ENCODE peak calls at places on chromosomes 12 and 14, in eight cellular contexts. One of them, this sample, is unnamed.

GRCh38 chr12:40692617-40693502 is 621 bp downstream of the CNTN1 start:
- DNase-seq in tibial nerve: peak
- DNase-seq in SK-N-SH: peak
- DNase-seq in HepG2: no peak
- DNase-seq in transverse colon: no peak
- DNase-seq in upper lobe of left lung: peak
- DNase-seq in A549: peak
- DNase-seq in esophagus muscularis mucosa: no peak
- DNase-seq in this sample: peak

GRCh38 chr12:19771858-19772257 is 332.6 kb downstream of the AEBP2 start:
- DNase-seq in tibial nerve: no peak
- DNase-seq in upper lobe of left lung: no peak
- DNase-seq in esophagus muscularis mucosa: no peak
- DNase-seq in SK-N-SH: no peak
- DNase-seq in HepG2: no peak
- DNase-seq in transverse colon: no peak
- DNase-seq in A549: no peak
- DNase-seq in this sample: no peak

GRCh38 chr12:120574106-120574505 is 7.1 kb downstream of the POP5 start:
- DNase-seq in SK-N-SH: no peak
- DNase-seq in esophagus muscularis mucosa: no peak
- DNase-seq in upper lobe of left lung: no peak
- DNase-seq in HepG2: no peak
- DNase-seq in A549: no peak
- DNase-seq in transverse colon: no peak
- DNase-seq in tibial nerve: no peak
- DNase-seq in this sample: no peak

GRCh38 chr12:7067096-7067495 is 6.6 kb downstream of the C1S start:
- DNase-seq in transverse colon: no peak
- DNase-seq in tibial nerve: no peak
- DNase-seq in esophagus muscularis mucosa: no peak
- DNase-seq in HepG2: no peak
- DNase-seq in upper lobe of left lung: no peak
- DNase-seq in SK-N-SH: no peak
- DNase-seq in A549: no peak
- DNase-seq in this sample: no peak

GRCh38 chr14:68785817-68786490 is 6.9 kb downstream of the ZFP36L1 start:
- DNase-seq in A549: peak
- DNase-seq in esophagus muscularis mucosa: peak
- DNase-seq in SK-N-SH: no peak
- DNase-seq in upper lobe of left lung: no peak
- DNase-seq in transverse colon: peak
- DNase-seq in tibial nerve: no peak
- DNase-seq in HepG2: no peak
- DNase-seq in this sample: peak

GRCh38 chr14:55913324-55914035 is 204.7 kb upstream of the PELI2 start:
- DNase-seq in tibial nerve: peak
- DNase-seq in transverse colon: no peak
- DNase-seq in HepG2: no peak
- DNase-seq in SK-N-SH: no peak
- DNase-seq in A549: no peak
- DNase-seq in upper lobe of left lung: no peak
- DNase-seq in esophagus muscularis mucosa: no peak
- DNase-seq in this sample: no peak

GRCh38 chr14:32252030-32252670 is 49.1 kb upstream of the RNU6-8 start:
- DNase-seq in upper lobe of left lung: no peak
- DNase-seq in HepG2: peak
- DNase-seq in esophagus muscularis mucosa: peak
- DNase-seq in A549: peak
- DNase-seq in tibial nerve: peak
- DNase-seq in SK-N-SH: peak
- DNase-seq in transverse colon: peak
- DNase-seq in this sample: peak

GRCh38 chr12:104721944-104722343 is 236.1 kb downstream of the SLC41A2 start:
- DNase-seq in upper lobe of left lung: no peak
- DNase-seq in A549: no peak
- DNase-seq in SK-N-SH: no peak
- DNase-seq in tibial nerve: no peak
- DNase-seq in esophagus muscularis mucosa: no peak
- DNase-seq in HepG2: no peak
- DNase-seq in transverse colon: no peak
- DNase-seq in this sample: no peak

GRCh38 chr14:105918496-105919262 is 392.3 kb downstream of the TMEM121 start:
- DNase-seq in A549: no peak
- DNase-seq in HepG2: no peak
- DNase-seq in tibial nerve: no peak
- DNase-seq in SK-N-SH: no peak
- DNase-seq in upper lobe of left lung: no peak
- DNase-seq in esophagus muscularis mucosa: no peak
- DNase-seq in transverse colon: no peak
- DNase-seq in this sample: no peak

GRCh38 chr14:55814873-55815272 is 234.9 kb downstream of the KTN1 start:
- DNase-seq in tibial nerve: no peak
- DNase-seq in transverse colon: no peak
- DNase-seq in HepG2: no peak
- DNase-seq in SK-N-SH: no peak
- DNase-seq in esophagus muscularis mucosa: no peak
- DNase-seq in A549: no peak
- DNase-seq in upper lobe of left lung: no peak
- DNase-seq in this sample: no peak

GRCh38 chr12:57087689-57088441 is 1.0 kb upstream of the NAB2 start:
- DNase-seq in transverse colon: peak
- DNase-seq in SK-N-SH: peak
- DNase-seq in HepG2: peak
- DNase-seq in esophagus muscularis mucosa: peak
- DNase-seq in A549: peak
- DNase-seq in tibial nerve: peak
- DNase-seq in upper lobe of left lung: peak
- DNase-seq in this sample: peak

GRCh38 chr12:46073321-46073720 is 82.9 kb upstream of the SCAF11 start:
- DNase-seq in transverse colon: no peak
- DNase-seq in SK-N-SH: no peak
- DNase-seq in HepG2: no peak
- DNase-seq in tibial nerve: no peak
- DNase-seq in upper lobe of left lung: no peak
- DNase-seq in A549: no peak
- DNase-seq in esophagus muscularis mucosa: no peak
- DNase-seq in this sample: no peak

GRCh38 chr14:72545411-72546311 is 348.2 kb downstream of the DPF3 start:
- DNase-seq in HepG2: no peak
- DNase-seq in transverse colon: no peak
- DNase-seq in tibial nerve: no peak
- DNase-seq in SK-N-SH: no peak
- DNase-seq in esophagus muscularis mucosa: no peak
- DNase-seq in upper lobe of left lung: no peak
- DNase-seq in A549: no peak
- DNase-seq in this sample: no peak

GRCh38 chr12:102769323-102769916 is 147.6 kb downstream of the PAH start:
- DNase-seq in SK-N-SH: peak
- DNase-seq in A549: peak
- DNase-seq in tibial nerve: peak
- DNase-seq in HepG2: peak
- DNase-seq in upper lobe of left lung: no peak
- DNase-seq in transverse colon: peak
- DNase-seq in esophagus muscularis mucosa: no peak
- DNase-seq in this sample: peak

GRCh38 chr14:105281354-105282097 is 19.3 kb downstream of the BRF1 start:
- DNase-seq in esophagus muscularis mucosa: no peak
- DNase-seq in A549: peak
- DNase-seq in SK-N-SH: peak
- DNase-seq in tibial nerve: no peak
- DNase-seq in transverse colon: no peak
- DNase-seq in HepG2: peak
- DNase-seq in upper lobe of left lung: peak
- DNase-seq in this sample: no peak

GRCh38 chr12:132827763-132828703 is 636 bp downstream of the GOLGA3 start:
- DNase-seq in upper lobe of left lung: no peak
- DNase-seq in HepG2: peak
- DNase-seq in tibial nerve: no peak
- DNase-seq in SK-N-SH: no peak
- DNase-seq in esophagus muscularis mucosa: no peak
- DNase-seq in A549: peak
- DNase-seq in transverse colon: peak
- DNase-seq in this sample: peak

DNA sequence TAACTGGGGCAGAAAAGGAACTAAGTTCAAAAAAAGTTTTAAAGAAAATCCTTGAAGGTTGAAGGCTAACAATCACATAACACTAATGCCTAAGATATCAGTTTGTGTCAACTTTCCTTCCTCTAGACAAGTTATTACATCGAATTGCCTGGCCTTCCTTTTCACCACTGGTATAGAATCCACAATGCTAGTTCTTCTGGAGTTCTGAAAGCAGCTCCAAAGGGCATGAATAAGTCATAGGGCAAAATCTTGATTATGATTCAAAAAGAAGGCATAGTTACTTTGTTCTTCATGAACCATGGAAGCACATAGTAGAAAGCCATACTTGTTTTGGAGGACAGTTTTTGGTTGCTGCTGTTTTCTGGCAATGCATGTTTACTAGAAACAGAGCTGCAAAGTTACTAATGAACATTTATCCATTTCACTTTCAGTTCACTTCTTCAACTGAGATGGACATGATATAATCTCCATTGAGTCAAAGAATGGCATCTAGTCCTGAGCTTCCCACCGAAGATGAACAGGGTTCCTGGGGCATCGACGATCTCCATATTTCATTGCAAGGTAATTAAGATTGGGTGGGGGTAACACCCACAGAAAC is 56.0 kb downstream of the SYNE2 start:
- DNase-seq in HepG2: no peak
- DNase-seq in upper lobe of left lung: no peak
- DNase-seq in transverse colon: no peak
- DNase-seq in esophagus muscularis mucosa: no peak
- DNase-seq in A549: no peak
- DNase-seq in tibial nerve: no peak
- DNase-seq in SK-N-SH: no peak
- DNase-seq in this sample: no peak
- TF ChIP-seq EP300 in HepG2: no peak
- TF ChIP-seq EP300 in upper lobe of left lung: no peak
- TF ChIP-seq EP300 in transverse colon: no peak
- TF ChIP-seq EP300 in esophagus muscularis mucosa: no peak
- TF ChIP-seq EP300 in A549: no peak
- TF ChIP-seq EP300 in tibial nerve: no peak
- TF ChIP-seq EP300 in SK-N-SH: no peak
- TF ChIP-seq EP300 in this sample: no peak

GRCh38 chr14:74486164-74486563 is 6.9 kb downstream of the NPC2 start:
- DNase-seq in esophagus muscularis mucosa: no peak
- DNase-seq in A549: no peak
- DNase-seq in transverse colon: no peak
- DNase-seq in upper lobe of left lung: no peak
- DNase-seq in HepG2: no peak
- DNase-seq in tibial nerve: no peak
- DNase-seq in SK-N-SH: no peak
- DNase-seq in this sample: no peak

GRCh38 chr14:74492413-74493342 is at the start of gene NPC2:
- DNase-seq in esophagus muscularis mucosa: no peak
- DNase-seq in upper lobe of left lung: no peak
- DNase-seq in A549: no peak
- DNase-seq in tibial nerve: no peak
- DNase-seq in HepG2: no peak
- DNase-seq in SK-N-SH: no peak
- DNase-seq in transverse colon: no peak
- DNase-seq in this sample: no peak

GRCh38 chr14:74493343-74494261 is at the start of gene ISCA2:
- DNase-seq in HepG2: peak
- DNase-seq in SK-N-SH: peak
- DNase-seq in esophagus muscularis mucosa: peak
- DNase-seq in transverse colon: peak
- DNase-seq in upper lobe of left lung: peak
- DNase-seq in A549: peak
- DNase-seq in tibial nerve: peak
- DNase-seq in this sample: peak

GRCh38 chr14:74491952-74492351 is 1.2 kb downstream of the NPC2 start:
- DNase-seq in esophagus muscularis mucosa: no peak
- DNase-seq in HepG2: peak
- DNase-seq in transverse colon: no peak
- DNase-seq in tibial nerve: no peak
- DNase-seq in A549: peak
- DNase-seq in upper lobe of left lung: no peak
- DNase-seq in SK-N-SH: no peak
- DNase-seq in this sample: no peak

GRCh38 chr14:74488788-74489397 is 4.2 kb downstream of the NPC2 start:
- DNase-seq in A549: no peak
- DNase-seq in upper lobe of left lung: no peak
- DNase-seq in transverse colon: no peak
- DNase-seq in SK-N-SH: no peak
- DNase-seq in esophagus muscularis mucosa: no peak
- DNase-seq in HepG2: no peak
- DNase-seq in tibial nerve: no peak
- DNase-seq in this sample: no peak
- H3K27ac ChIP-seq in A549: peak
- H3K27ac ChIP-seq in upper lobe of left lung: peak
- H3K27ac ChIP-seq in transverse colon: no peak
- H3K27ac ChIP-seq in SK-N-SH: peak
- H3K27ac ChIP-seq in esophagus muscularis mucosa: no peak
- H3K27ac ChIP-seq in HepG2: no peak
- H3K27ac ChIP-seq in tibial nerve: no peak
- H3K27ac ChIP-seq in this sample: no peak

GRCh38 chr14:63039800-63040380 is 5.4 kb downstream of the KCNH5 start:
- DNase-seq in tibial nerve: no peak
- DNase-seq in esophagus muscularis mucosa: no peak
- DNase-seq in HepG2: peak
- DNase-seq in transverse colon: no peak
- DNase-seq in A549: peak
- DNase-seq in SK-N-SH: peak
- DNase-seq in upper lobe of left lung: no peak
- DNase-seq in this sample: no peak
- TF ChIP-seq EP300 in tibial nerve: no peak
- TF ChIP-seq EP300 in esophagus muscularis mucosa: no peak
- TF ChIP-seq EP300 in HepG2: no peak
- TF ChIP-seq EP300 in transverse colon: no peak
- TF ChIP-seq EP300 in A549: no peak
- TF ChIP-seq EP300 in SK-N-SH: no peak
- TF ChIP-seq EP300 in upper lobe of left lung: no peak
- TF ChIP-seq EP300 in this sample: no peak

DNA sequence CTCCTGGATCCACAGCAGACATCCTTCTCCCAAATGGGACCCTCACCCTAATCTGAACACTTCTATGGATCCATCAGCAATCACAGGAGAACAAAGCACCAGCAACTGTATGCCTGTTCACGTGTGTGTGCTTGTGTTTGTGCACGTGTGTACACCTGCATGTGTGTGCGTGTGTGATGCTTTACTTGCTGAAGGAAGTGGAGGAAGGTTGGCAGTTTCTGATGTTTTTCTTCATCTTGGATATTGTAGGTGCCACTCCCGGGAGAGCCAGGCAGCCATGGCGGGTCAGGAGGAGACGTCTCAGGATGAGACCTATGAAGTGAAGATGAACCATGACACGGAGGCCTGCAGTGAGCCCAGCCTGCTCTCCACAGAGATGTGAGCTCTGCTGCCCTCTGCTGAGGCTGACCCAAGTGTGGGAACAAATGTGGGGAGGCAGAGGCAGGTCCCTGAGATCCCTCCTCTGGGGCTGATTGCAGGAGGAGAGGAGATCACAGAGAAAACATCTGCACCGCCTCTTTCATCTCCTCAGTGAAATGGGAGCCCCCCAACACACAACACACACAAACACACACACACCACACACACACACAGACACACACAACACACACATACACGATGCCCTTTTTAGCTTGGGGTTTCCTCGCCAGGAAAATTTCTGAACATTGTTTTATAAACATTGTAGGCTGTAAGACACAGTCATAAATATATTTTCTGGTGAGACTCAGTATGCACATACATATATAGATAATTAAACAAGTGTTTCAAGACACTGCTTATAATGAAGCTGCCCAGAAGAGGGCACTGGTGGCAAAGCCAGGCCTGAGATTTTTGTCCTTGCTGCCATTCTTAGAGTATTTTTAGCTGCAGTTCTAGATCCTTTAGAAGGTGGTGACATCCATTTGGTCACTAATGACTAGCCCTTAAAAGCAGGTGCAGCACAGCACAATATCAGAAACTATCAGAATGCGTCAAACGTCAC is 112.2 kb upstream of the FKBP4 start:
- DNase-seq in A549: peak
- DNase-seq in tibial nerve: no peak
- DNase-seq in HepG2: peak
- DNase-seq in SK-N-SH: peak
- DNase-seq in esophagus muscularis mucosa: no peak
- DNase-seq in upper lobe of left lung: no peak
- DNase-seq in transverse colon: peak
- DNase-seq in this sample: no peak
- H3K27ac ChIP-seq in A549: no peak
- H3K27ac ChIP-seq in tibial nerve: no peak
- H3K27ac ChIP-seq in HepG2: no peak
- H3K27ac ChIP-seq in SK-N-SH: no peak
- H3K27ac ChIP-seq in esophagus muscularis mucosa: no peak
- H3K27ac ChIP-seq in upper lobe of left lung: no peak
- H3K27ac ChIP-seq in transverse colon: no peak
- H3K27ac ChIP-seq in this sample: no peak